ENCODE peak calls at places on chromosomes 13 and 19, in nine cellular contexts. I is stimulated activated CD4-positive, alpha-beta T cell treated with anti-CD3 and anti-CD28 coated beads, Interleukin-2, amount 100 ng/mL, for 48 hours; Y is GM12892; B is T-cell; P is GOT3; R is endothelial cell; K is NCI-H345; X is NCI-H1930; D is GM06990. V is an unnamed sample.

GRCh38 chr13:87120476-87120875 is 550.7 kb upstream of the SLITRK5 start:
- DNase-seq in I (no peak), Y (no peak), B (no peak), P (no peak), R (no peak), K (no peak), X (no peak), D (no peak), V (no peak)

GRCh38 chr19:14582894-14583340 is at the start of gene CLEC17A:
- DNase-seq in I (no peak), Y (no peak), B (no peak), P (no peak), R (no peak), K (no peak), X (no peak), D (peak; percentile 83), V (no peak)

GRCh38 chr19:50203281-50204080 is at the start of gene MYH14:
- DNase-seq in I (peak; percentile 21), Y (no peak), B (peak; percentile 6), P (peak; percentile 21), R (no peak), K (peak; percentile 87), X (peak; percentile 94), D (no peak), V (peak; percentile 89)

GRCh38 chr19:41991025-41991424 is 3.0 kb downstream of the ATP1A3 start:
- DNase-seq in I (no peak), Y (no peak), B (no peak), P (no peak), R (no peak), K (no peak), X (no peak), D (no peak), V (no peak)

GRCh38 chr13:73335938-73336337 is 277.1 kb downstream of the KLF5 start:
- DNase-seq in I (no peak), Y (no peak), B (no peak), P (no peak), R (no peak), K (no peak), X (no peak), D (no peak), V (no peak)

GRCh38 chr13:36031490-36031889 is 99.7 kb downstream of the DCLK1 start:
- DNase-seq in I (no peak), Y (no peak), B (no peak), P (no peak), R (no peak), K (no peak), X (no peak), D (no peak), V (no peak)

GRCh38 chr19:963401-964022 is 20.6 kb upstream of the WDR18 start:
- DNase-seq in I (no peak), Y (no peak), B (no peak), P (no peak), R (no peak), K (no peak), X (no peak), D (no peak), V (no peak)

GRCh38 chr13:51425410-51426042 is 27.3 kb downstream of the INTS6 start:
- DNase-seq in I (no peak), Y (no peak), B (no peak), P (no peak), R (no peak), K (no peak), X (no peak), D (no peak), V (no peak)

GRCh38 chr19:38079926-38080380 is 144.1 kb downstream of the DPF1 start:
- DNase-seq in I (no peak), Y (peak; percentile 62), B (no peak), P (no peak), R (no peak), K (peak; percentile 92), X (peak; percentile 37), D (peak; percentile 71), V (peak; percentile 97)

GRCh38 chr19:52991484-52991883 is 22.2 kb upstream of the ERVV-1 start:
- DNase-seq in I (no peak), Y (no peak), B (no peak), P (no peak), R (no peak), K (no peak), X (no peak), D (no peak), V (no peak)

GRCh38 chr19:23991170-23991569 is 76.5 kb downstream of the ZNF726 start:
- DNase-seq in I (no peak), Y (no peak), B (no peak), P (no peak), R (no peak), K (peak; percentile 96), X (peak; percentile 17), D (no peak), V (peak; percentile 99)

GRCh38 chr19:6740589-6741348 is 1.3 kb downstream of the TRIP10 start:
- DNase-seq in I (no peak), Y (no peak), B (no peak), P (no peak), R (peak; percentile 65), K (peak; percentile 16), X (no peak), D (peak; percentile 74), V (peak; percentile 15)